ENCODE peak calls at places on chromosomes 1 and 21, in ten cellular contexts. One of them, this sample, is unnamed.

GRCh38 chr1:173475564-173476196 is 1.5 kb upstream of the PRDX6 start:
- DNase-seq in activated CD4-positive, alpha-beta T cell treated with anti-CD3 and anti-CD28 coated beads for 36 hours: peak
- DNase-seq in substantia nigra: no peak
- DNase-seq in HFFc6: peak
- DNase-seq in amygdala: no peak
- DNase-seq in hippocampal formation: no peak
- DNase-seq in stimulated activated CD4-positive, alpha-beta T cell treated with anti-CD3 and anti-CD28 coated beads, Interleukin-15, amount 100 ng/mL, for 1 hour: no peak
- DNase-seq in occipital lobe: no peak
- DNase-seq in astrocyte: peak
- DNase-seq in effector memory CD4-positive, alpha-beta T cell: no peak
- DNase-seq in this sample: no peak

GRCh38 chr1:226597616-226598454 is 49.3 kb downstream of the STUM start:
- DNase-seq in amygdala: no peak
- DNase-seq in HFFc6: no peak
- DNase-seq in effector memory CD4-positive, alpha-beta T cell: no peak
- DNase-seq in activated CD4-positive, alpha-beta T cell treated with anti-CD3 and anti-CD28 coated beads for 36 hours: no peak
- DNase-seq in hippocampal formation: no peak
- DNase-seq in occipital lobe: no peak
- DNase-seq in astrocyte: no peak
- DNase-seq in stimulated activated CD4-positive, alpha-beta T cell treated with anti-CD3 and anti-CD28 coated beads, Interleukin-15, amount 100 ng/mL, for 1 hour: no peak
- DNase-seq in substantia nigra: no peak
- DNase-seq in this sample: no peak

GRCh38 chr1:224644553-224645154 is 28.5 kb downstream of the CNIH3 start:
- DNase-seq in effector memory CD4-positive, alpha-beta T cell: no peak
- DNase-seq in substantia nigra: peak
- DNase-seq in HFFc6: peak
- DNase-seq in stimulated activated CD4-positive, alpha-beta T cell treated with anti-CD3 and anti-CD28 coated beads, Interleukin-15, amount 100 ng/mL, for 1 hour: peak
- DNase-seq in astrocyte: no peak
- DNase-seq in hippocampal formation: no peak
- DNase-seq in amygdala: no peak
- DNase-seq in activated CD4-positive, alpha-beta T cell treated with anti-CD3 and anti-CD28 coated beads for 36 hours: peak
- DNase-seq in occipital lobe: no peak
- DNase-seq in this sample: peak

GRCh38 chr1:95169544-95169943 is 52.4 kb downstream of the TLCD4 start:
- DNase-seq in HFFc6: peak
- DNase-seq in amygdala: no peak
- DNase-seq in astrocyte: peak
- DNase-seq in hippocampal formation: no peak
- DNase-seq in occipital lobe: no peak
- DNase-seq in effector memory CD4-positive, alpha-beta T cell: no peak
- DNase-seq in stimulated activated CD4-positive, alpha-beta T cell treated with anti-CD3 and anti-CD28 coated beads, Interleukin-15, amount 100 ng/mL, for 1 hour: no peak
- DNase-seq in activated CD4-positive, alpha-beta T cell treated with anti-CD3 and anti-CD28 coated beads for 36 hours: no peak
- DNase-seq in substantia nigra: no peak
- DNase-seq in this sample: peak

GRCh38 chr21:19853061-19853460 is 1145.1 kb upstream of the NCAM2 start:
- DNase-seq in amygdala: no peak
- DNase-seq in activated CD4-positive, alpha-beta T cell treated with anti-CD3 and anti-CD28 coated beads for 36 hours: no peak
- DNase-seq in substantia nigra: no peak
- DNase-seq in occipital lobe: no peak
- DNase-seq in stimulated activated CD4-positive, alpha-beta T cell treated with anti-CD3 and anti-CD28 coated beads, Interleukin-15, amount 100 ng/mL, for 1 hour: no peak
- DNase-seq in astrocyte: no peak
- DNase-seq in hippocampal formation: no peak
- DNase-seq in HFFc6: no peak
- DNase-seq in effector memory CD4-positive, alpha-beta T cell: no peak
- DNase-seq in this sample: no peak

GRCh38 chr1:198480876-198481275 is 59.6 kb downstream of the ATP6V1G3 start:
- DNase-seq in amygdala: no peak
- DNase-seq in activated CD4-positive, alpha-beta T cell treated with anti-CD3 and anti-CD28 coated beads for 36 hours: no peak
- DNase-seq in HFFc6: no peak
- DNase-seq in hippocampal formation: no peak
- DNase-seq in substantia nigra: no peak
- DNase-seq in effector memory CD4-positive, alpha-beta T cell: no peak
- DNase-seq in astrocyte: no peak
- DNase-seq in occipital lobe: no peak
- DNase-seq in stimulated activated CD4-positive, alpha-beta T cell treated with anti-CD3 and anti-CD28 coated beads, Interleukin-15, amount 100 ng/mL, for 1 hour: no peak
- DNase-seq in this sample: no peak

GRCh38 chr1:20112279-20113000 is 6.9 kb downstream of the PLA2G2D start:
- DNase-seq in substantia nigra: no peak
- DNase-seq in amygdala: no peak
- DNase-seq in effector memory CD4-positive, alpha-beta T cell: no peak
- DNase-seq in activated CD4-positive, alpha-beta T cell treated with anti-CD3 and anti-CD28 coated beads for 36 hours: no peak
- DNase-seq in stimulated activated CD4-positive, alpha-beta T cell treated with anti-CD3 and anti-CD28 coated beads, Interleukin-15, amount 100 ng/mL, for 1 hour: no peak
- DNase-seq in occipital lobe: no peak
- DNase-seq in HFFc6: no peak
- DNase-seq in hippocampal formation: no peak
- DNase-seq in astrocyte: peak
- DNase-seq in this sample: peak

GRCh38 chr1:39639333-39640130 is at the start of gene HEYL:
- DNase-seq in astrocyte: no peak
- DNase-seq in activated CD4-positive, alpha-beta T cell treated with anti-CD3 and anti-CD28 coated beads for 36 hours: peak
- DNase-seq in amygdala: no peak
- DNase-seq in effector memory CD4-positive, alpha-beta T cell: peak
- DNase-seq in occipital lobe: no peak
- DNase-seq in hippocampal formation: no peak
- DNase-seq in HFFc6: no peak
- DNase-seq in substantia nigra: peak
- DNase-seq in stimulated activated CD4-positive, alpha-beta T cell treated with anti-CD3 and anti-CD28 coated beads, Interleukin-15, amount 100 ng/mL, for 1 hour: peak
- DNase-seq in this sample: peak

GRCh38 chr1:3618904-3619671 is 5.7 kb upstream of the TPRG1L start:
- DNase-seq in activated CD4-positive, alpha-beta T cell treated with anti-CD3 and anti-CD28 coated beads for 36 hours: peak
- DNase-seq in effector memory CD4-positive, alpha-beta T cell: peak
- DNase-seq in amygdala: no peak
- DNase-seq in substantia nigra: peak
- DNase-seq in hippocampal formation: peak
- DNase-seq in occipital lobe: peak
- DNase-seq in stimulated activated CD4-positive, alpha-beta T cell treated with anti-CD3 and anti-CD28 coated beads, Interleukin-15, amount 100 ng/mL, for 1 hour: peak
- DNase-seq in HFFc6: peak
- DNase-seq in astrocyte: peak
- DNase-seq in this sample: peak

GRCh38 chr21:16633851-16634521 is 878.9 kb upstream of the CXADR start:
- DNase-seq in substantia nigra: no peak
- DNase-seq in astrocyte: no peak
- DNase-seq in occipital lobe: no peak
- DNase-seq in stimulated activated CD4-positive, alpha-beta T cell treated with anti-CD3 and anti-CD28 coated beads, Interleukin-15, amount 100 ng/mL, for 1 hour: no peak
- DNase-seq in hippocampal formation: no peak
- DNase-seq in effector memory CD4-positive, alpha-beta T cell: no peak
- DNase-seq in HFFc6: no peak
- DNase-seq in amygdala: no peak
- DNase-seq in activated CD4-positive, alpha-beta T cell treated with anti-CD3 and anti-CD28 coated beads for 36 hours: no peak
- DNase-seq in this sample: peak

GRCh38 chr1:209661081-209661480 is 8.9 kb upstream of the LAMB3 start:
- DNase-seq in effector memory CD4-positive, alpha-beta T cell: no peak
- DNase-seq in hippocampal formation: no peak
- DNase-seq in amygdala: no peak
- DNase-seq in astrocyte: no peak
- DNase-seq in activated CD4-positive, alpha-beta T cell treated with anti-CD3 and anti-CD28 coated beads for 36 hours: no peak
- DNase-seq in occipital lobe: no peak
- DNase-seq in stimulated activated CD4-positive, alpha-beta T cell treated with anti-CD3 and anti-CD28 coated beads, Interleukin-15, amount 100 ng/mL, for 1 hour: no peak
- DNase-seq in HFFc6: no peak
- DNase-seq in substantia nigra: no peak
- DNase-seq in this sample: no peak

GRCh38 chr1:226128487-226129075 is 58.0 kb downstream of the ACBD3 start:
- DNase-seq in stimulated activated CD4-positive, alpha-beta T cell treated with anti-CD3 and anti-CD28 coated beads, Interleukin-15, amount 100 ng/mL, for 1 hour: no peak
- DNase-seq in substantia nigra: no peak
- DNase-seq in occipital lobe: no peak
- DNase-seq in activated CD4-positive, alpha-beta T cell treated with anti-CD3 and anti-CD28 coated beads for 36 hours: no peak
- DNase-seq in HFFc6: peak
- DNase-seq in amygdala: no peak
- DNase-seq in effector memory CD4-positive, alpha-beta T cell: no peak
- DNase-seq in astrocyte: peak
- DNase-seq in hippocampal formation: no peak
- DNase-seq in this sample: peak

GRCh38 chr21:32494946-32495703 is 82.6 kb downstream of the EVA1C start:
- DNase-seq in hippocampal formation: no peak
- DNase-seq in stimulated activated CD4-positive, alpha-beta T cell treated with anti-CD3 and anti-CD28 coated beads, Interleukin-15, amount 100 ng/mL, for 1 hour: no peak
- DNase-seq in activated CD4-positive, alpha-beta T cell treated with anti-CD3 and anti-CD28 coated beads for 36 hours: no peak
- DNase-seq in occipital lobe: no peak
- DNase-seq in effector memory CD4-positive, alpha-beta T cell: no peak
- DNase-seq in substantia nigra: no peak
- DNase-seq in HFFc6: peak
- DNase-seq in astrocyte: peak
- DNase-seq in amygdala: no peak
- DNase-seq in this sample: peak

GRCh38 chr1:96660503-96660902 is 61.1 kb upstream of the PTBP2 start:
- DNase-seq in astrocyte: peak
- DNase-seq in amygdala: no peak
- DNase-seq in occipital lobe: no peak
- DNase-seq in effector memory CD4-positive, alpha-beta T cell: no peak
- DNase-seq in activated CD4-positive, alpha-beta T cell treated with anti-CD3 and anti-CD28 coated beads for 36 hours: no peak
- DNase-seq in stimulated activated CD4-positive, alpha-beta T cell treated with anti-CD3 and anti-CD28 coated beads, Interleukin-15, amount 100 ng/mL, for 1 hour: no peak
- DNase-seq in hippocampal formation: no peak
- DNase-seq in substantia nigra: no peak
- DNase-seq in HFFc6: peak
- DNase-seq in this sample: no peak

GRCh38 chr1:227401562-227402342 is 83.5 kb upstream of the CDC42BPA start:
- DNase-seq in occipital lobe: no peak
- DNase-seq in stimulated activated CD4-positive, alpha-beta T cell treated with anti-CD3 and anti-CD28 coated beads, Interleukin-15, amount 100 ng/mL, for 1 hour: no peak
- DNase-seq in amygdala: no peak
- DNase-seq in hippocampal formation: no peak
- DNase-seq in HFFc6: no peak
- DNase-seq in activated CD4-positive, alpha-beta T cell treated with anti-CD3 and anti-CD28 coated beads for 36 hours: no peak
- DNase-seq in astrocyte: no peak
- DNase-seq in substantia nigra: no peak
- DNase-seq in effector memory CD4-positive, alpha-beta T cell: no peak
- DNase-seq in this sample: no peak

GRCh38 chr1:204084247-204084772 is 11.4 kb downstream of the SOX13 start:
- DNase-seq in HFFc6: no peak
- DNase-seq in occipital lobe: no peak
- DNase-seq in hippocampal formation: peak
- DNase-seq in effector memory CD4-positive, alpha-beta T cell: no peak
- DNase-seq in amygdala: peak
- DNase-seq in substantia nigra: peak
- DNase-seq in activated CD4-positive, alpha-beta T cell treated with anti-CD3 and anti-CD28 coated beads for 36 hours: no peak
- DNase-seq in astrocyte: no peak
- DNase-seq in stimulated activated CD4-positive, alpha-beta T cell treated with anti-CD3 and anti-CD28 coated beads, Interleukin-15, amount 100 ng/mL, for 1 hour: no peak
- DNase-seq in this sample: peak

GRCh38 chr1:53606197-53607095 is 132.5 kb downstream of the GLIS1 start:
- DNase-seq in effector memory CD4-positive, alpha-beta T cell: no peak
- DNase-seq in occipital lobe: no peak
- DNase-seq in amygdala: no peak
- DNase-seq in HFFc6: no peak
- DNase-seq in hippocampal formation: no peak
- DNase-seq in astrocyte: no peak
- DNase-seq in substantia nigra: no peak
- DNase-seq in activated CD4-positive, alpha-beta T cell treated with anti-CD3 and anti-CD28 coated beads for 36 hours: no peak
- DNase-seq in stimulated activated CD4-positive, alpha-beta T cell treated with anti-CD3 and anti-CD28 coated beads, Interleukin-15, amount 100 ng/mL, for 1 hour: no peak
- DNase-seq in this sample: no peak

GRCh38 chr21:37829447-37829846 is 86.8 kb downstream of the KCNJ6 start:
- DNase-seq in HFFc6: peak
- DNase-seq in substantia nigra: no peak
- DNase-seq in amygdala: no peak
- DNase-seq in occipital lobe: no peak
- DNase-seq in activated CD4-positive, alpha-beta T cell treated with anti-CD3 and anti-CD28 coated beads for 36 hours: no peak
- DNase-seq in astrocyte: peak
- DNase-seq in hippocampal formation: no peak
- DNase-seq in effector memory CD4-positive, alpha-beta T cell: no peak
- DNase-seq in stimulated activated CD4-positive, alpha-beta T cell treated with anti-CD3 and anti-CD28 coated beads, Interleukin-15, amount 100 ng/mL, for 1 hour: no peak
- DNase-seq in this sample: peak

This sample was measured in myocyte.